ENCODE peak calls at places on chromosomes 12 and 14, in six cellular contexts. M is skeletal muscle cell; N is GDM1; P is hippocampal formation; Y is activated naive CD8-positive, alpha-beta T cell treated with anti-CD3 and anti-CD28 coated beads for 36 hours; C is iris pigment epithelial cell. D is an unnamed sample.

GRCh38 chr14:63874223-63874622 is 21.4 kb downstream of the SYNE2 start:
- DNase-seq in M (no peak), N (no peak), P (no peak), Y (no peak), C (no peak), D (no peak)

GRCh38 chr14:101733211-101733610 is 28.3 kb upstream of the PPP2R5C start:
- DNase-seq in M (peak; percentile 7), N (no peak), P (no peak), Y (no peak), C (peak; percentile 72), D (no peak)

GRCh38 chr12:25689996-25690501 is 137.0 kb upstream of the LMNTD1 start:
- DNase-seq in M (no peak), N (no peak), P (peak; percentile 15), Y (no peak), C (no peak), D (no peak)

GRCh38 chr14:68682166-68683103 is 110.4 kb downstream of the ZFP36L1 start:
- DNase-seq in M (peak; percentile 95), N (peak; percentile 85), P (peak; percentile 27), Y (peak; percentile 35), C (peak; percentile 97), D (no peak)

GRCh38 chr12:121762269-121762668 is 31.2 kb downstream of the RHOF start:
- DNase-seq in M (no peak), N (no peak), P (no peak), Y (no peak), C (no peak), D (no peak)

GRCh38 chr12:4797096-4797495 is 76.9 kb downstream of the GALNT8 start:
- DNase-seq in M (no peak), N (peak; percentile 18), P (no peak), Y (no peak), C (no peak), D (no peak)

GRCh38 chr14:100581228-100582145 is 5.7 kb downstream of the BEGAIN start:
- DNase-seq in M (no peak), N (no peak), P (no peak), Y (no peak), C (no peak), D (peak; percentile 7)

GRCh38 chr14:48391661-48392060 is 716.3 kb upstream of the MDGA2 start:
- DNase-seq in M (no peak), N (no peak), P (no peak), Y (no peak), C (no peak), D (no peak)

GRCh38 chr12:10590976-10591375 is 22.4 kb downstream of the MAGOHB start:
- DNase-seq in M (no peak), N (no peak), P (no peak), Y (no peak), C (no peak), D (no peak)

GRCh38 chr14:73463411-73463810 is 5.1 kb upstream of the NUMB start:
- DNase-seq in M (peak; percentile 99), N (no peak), P (peak; percentile 30), Y (peak; percentile 11), C (peak; percentile 99), D (no peak)